ENCODE peak calls at places on chromosome 3, in four cellular contexts. E is astrocyte, L is IMR-90, T is fibroblast of lung. R is an unnamed sample.

GRCh38 chr3:66195347-66195783 is 25.4 kb upstream of the SLC25A26 start:
- DNase-seq in T (peak), L (peak), E (peak), R (no peak)

GRCh38 chr3:36678216-36679013 is 85.9 kb downstream of the DCLK3 start:
- DNase-seq in T (peak), E (peak), L (peak), R (no peak)

GRCh38 chr3:137460944-137461343 is 303.2 kb upstream of the SOX14 start:
- DNase-seq in T (no peak), E (no peak), L (no peak), R (no peak)

GRCh38 chr3:133474251-133474801 is 74.5 kb downstream of the BFSP2 start:
- DNase-seq in E (peak), T (peak), L (peak), R (no peak)

GRCh38 chr3:64027708-64028107 is 4.4 kb upstream of the PSMD6 start:
- DNase-seq in E (no peak), L (no peak), T (no peak), R (no peak)

GRCh38 chr3:129184396-129184656 is 630 bp upstream of the CNBP start:
- DNase-seq in L (no peak), E (no peak), T (peak), R (no peak)

GRCh38 chr3:12663311-12663935 is 494 bp downstream of the RAF1 start:
- DNase-seq in L (no peak), E (no peak), T (peak), R (no peak)

GRCh38 chr3:129016366-129016724 is 15.2 kb downstream of the EFCC1 start:
- DNase-seq in L (no peak), E (no peak), T (no peak), R (no peak)

GRCh38 chr3:12884104-12884742 is 42.9 kb upstream of the RPL32 start:
- DNase-seq in T (peak), E (peak), L (peak), R (no peak)

GRCh38 chr3:70233812-70234211 is 78.6 kb downstream of the MDFIC2 start:
- DNase-seq in L (no peak), E (no peak), T (no peak), R (no peak)

GRCh38 chr3:119653871-119654270 is 6.5 kb downstream of the POPDC2 start:
- DNase-seq in L (no peak), E (no peak), T (no peak), R (no peak)

GRCh38 chr3:62201438-62202035 is 171.8 kb downstream of the FEZF2 start:
- DNase-seq in L (peak), T (peak), E (peak), R (no peak)

GRCh38 chr3:14842277-14842676 is 23.5 kb downstream of the FGD5 start:
- DNase-seq in L (no peak), E (no peak), T (no peak), R (no peak)

GRCh38 chr3:6743067-6743720 is 117.7 kb upstream of the GRM7 start:
- DNase-seq in T (no peak), L (no peak), E (no peak), R (no peak)

GRCh38 chr3:129023909-129024308 is 22.8 kb downstream of the EFCC1 start:
- DNase-seq in L (peak), T (no peak), E (no peak), R (no peak)

GRCh38 chr3:155243512-155243921 is 50.0 kb downstream of the STRIT1 start:
- DNase-seq in L (peak), T (peak), E (peak), R (no peak)

GRCh38 chr3:197168606-197169005 is 129.8 kb downstream of the DLG1 start:
- DNase-seq in E (peak), T (peak), L (peak), R (no peak)

GRCh38 chr3:99866167-99866810 is 48.6 kb downstream of the CMSS1 start:
- DNase-seq in E (peak), T (peak), L (peak), R (no peak)

GRCh38 chr3:196974661-196975060 is 6.0 kb upstream of the PIGZ start:
- DNase-seq in E (no peak), L (no peak), T (no peak), R (no peak)

GRCh38 chr3:10213156-10213792 is 35.0 kb upstream of the TATDN2 start:
- DNase-seq in T (peak), L (peak), E (peak), R (no peak)

GRCh38 chr3:187130346-187131066 is 8.8 kb downstream of the RPL39L start:
- DNase-seq in T (peak), L (peak), E (peak), R (no peak)

GRCh38 chr3:126911162-126912026 is 71.5 kb upstream of the PLXNA1 start:
- DNase-seq in E (peak), T (peak), L (peak), R (peak)
- H2AFZ ChIP-seq in E (peak), T (no peak), L (peak), R (no peak)

GRCh38 chr3:157027861-157028745 is 131.8 kb downstream of the CCNL1 start:
- DNase-seq in E (peak), L (no peak), T (peak), R (no peak)
- H2AFZ ChIP-seq in E (no peak), L (no peak), T (no peak), R (no peak)

DNA sequence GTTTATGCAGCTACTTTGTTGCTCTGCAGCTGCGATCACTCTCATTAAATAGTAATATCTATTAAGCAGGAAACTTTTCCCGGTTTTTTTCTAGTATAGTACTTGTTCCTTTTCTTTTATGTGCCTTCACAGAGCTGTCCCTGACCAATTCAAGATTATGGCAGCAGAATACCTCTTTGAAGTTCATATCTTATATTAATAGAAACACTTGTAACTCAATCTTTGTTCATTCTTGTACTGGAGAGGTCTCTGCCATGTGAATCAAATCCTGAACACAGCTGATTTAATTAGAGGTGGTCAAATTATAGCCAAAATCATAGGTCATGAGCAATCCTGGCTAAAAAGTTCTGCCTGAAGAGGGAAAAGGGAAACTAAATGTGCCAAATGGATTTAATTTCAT is 399.0 kb upstream of the ARHGEF26 start:
- DNase-seq in L (no peak), E (no peak), T (no peak), R (no peak)
- H2AFZ ChIP-seq in L (no peak), E (no peak), T (no peak), R (no peak)

GRCh38 chr3:22506871-22507270 is 696.3 kb upstream of the UBE2E2 start:
- DNase-seq in L (no peak), T (no peak), E (no peak), R (no peak)
- H2AFZ ChIP-seq in L (no peak), T (no peak), E (no peak), R (no peak)

DNA sequence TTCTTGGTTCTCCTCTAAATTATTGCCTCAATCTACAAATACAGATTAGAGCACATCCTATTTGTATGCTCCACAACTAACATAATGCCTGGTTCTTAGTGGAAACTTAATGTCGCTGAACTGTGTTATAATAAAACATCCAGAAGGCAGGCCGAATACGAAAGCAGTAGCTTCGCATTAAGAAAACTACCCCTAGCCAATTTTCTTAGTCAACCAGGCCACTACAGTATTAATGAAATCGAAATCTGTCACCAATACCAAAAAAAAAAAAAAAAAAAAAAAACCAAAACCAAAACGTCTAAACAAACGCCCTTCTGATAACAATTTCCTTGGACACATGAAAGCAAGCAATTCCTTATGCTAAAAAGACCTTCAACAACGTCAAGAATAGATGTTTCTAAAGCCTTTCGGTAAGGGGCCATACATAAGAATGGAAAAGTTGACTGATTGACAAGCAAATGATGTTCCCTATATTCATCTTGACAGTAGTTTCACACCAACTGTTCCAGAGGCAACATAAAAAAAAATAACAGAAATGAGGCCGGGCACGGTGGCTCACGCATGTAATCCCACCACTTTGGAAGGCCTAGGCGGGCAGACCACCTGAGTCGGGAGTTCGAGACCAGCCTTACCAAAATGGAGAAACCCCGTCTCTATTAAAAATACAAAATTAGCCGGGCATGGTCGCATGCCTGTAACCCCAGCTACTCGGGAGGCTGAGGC is 1.3 kb downstream of the DENND6A start:
- DNase-seq in L (peak), E (no peak), T (no peak), R (no peak)
- H2AFZ ChIP-seq in L (no peak), E (peak), T (no peak), R (no peak)

DNA sequence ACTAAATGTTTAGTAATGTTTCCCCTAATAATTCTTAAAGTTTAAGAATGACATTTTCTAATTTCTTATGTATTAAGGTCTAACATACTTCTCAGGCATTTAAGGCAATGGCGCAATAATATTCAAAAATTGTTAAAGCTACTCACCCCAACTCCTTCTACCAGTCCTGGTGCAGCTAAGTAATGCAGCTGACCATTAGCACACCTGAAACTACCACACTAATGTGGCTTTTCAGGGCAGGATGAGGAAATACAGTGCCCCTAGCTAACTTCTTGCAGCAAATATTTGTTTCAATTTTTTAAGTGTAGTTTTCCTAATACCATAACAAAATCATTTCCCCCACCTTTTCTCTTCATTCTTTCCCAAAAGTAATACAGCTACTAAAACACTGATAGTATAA is 827.7 kb downstream of the FHIT start:
- DNase-seq in E (no peak), L (no peak), T (no peak), R (no peak)
- H2AFZ ChIP-seq in E (no peak), L (no peak), T (no peak), R (no peak)

GRCh38 chr3:172606021-172606420 is 82.8 kb upstream of the TNFSF10 start:
- DNase-seq in T (peak), E (peak), L (peak), R (no peak)
- H2AFZ ChIP-seq in T (no peak), E (no peak), L (peak), R (no peak)

DNA sequence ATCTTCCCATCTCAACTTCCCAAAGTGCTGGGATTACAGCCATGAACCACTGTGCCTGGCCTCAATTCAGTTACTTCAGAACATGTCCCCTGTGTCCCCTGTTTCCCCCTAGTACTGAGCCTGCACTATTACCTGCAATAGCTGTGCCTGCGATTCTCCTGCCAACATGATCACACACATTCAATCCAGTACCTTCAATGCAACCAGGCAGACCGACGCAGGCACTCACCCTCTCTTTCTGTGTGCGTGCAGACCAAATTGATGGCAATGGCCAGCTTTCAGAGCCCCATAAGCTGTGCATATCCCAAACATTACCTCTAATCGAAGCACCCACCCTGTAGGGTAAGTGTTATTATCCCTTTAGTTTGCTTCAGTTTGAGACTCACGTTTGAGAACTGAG is 73.0 kb upstream of the EPHB3 start:
- DNase-seq in L (no peak), T (no peak), E (no peak), R (no peak)
- H2AFZ ChIP-seq in L (no peak), T (no peak), E (no peak), R (no peak)

R was measured in keratinocyte.